ENCODE peak calls at places on chromosome 17, in six cellular contexts. One of them, this sample, is unnamed.

GRCh38 chr17:44795928-44796327 is 34.2 kb downstream of the GJC1 start:
- DNase-seq in GM23338: no peak
- DNase-seq in transverse colon: no peak
- DNase-seq in prostate gland: no peak
- DNase-seq in stomach: no peak
- DNase-seq in HCT116: no peak
- DNase-seq in this sample: no peak

GRCh38 chr17:2844386-2844785 is 48.1 kb downstream of the RAP1GAP2 start:
- DNase-seq in GM23338: peak; percentile 62
- DNase-seq in stomach: no peak
- DNase-seq in transverse colon: no peak
- DNase-seq in prostate gland: no peak
- DNase-seq in HCT116: no peak
- DNase-seq in this sample: no peak

GRCh38 chr17:33696102-33696501 is 403.0 kb upstream of the ASIC2 start:
- DNase-seq in stomach: no peak
- DNase-seq in HCT116: no peak
- DNase-seq in prostate gland: no peak
- DNase-seq in transverse colon: no peak
- DNase-seq in GM23338: no peak
- DNase-seq in this sample: no peak

GRCh38 chr17:74767111-74767516 is 9.0 kb downstream of the NAT9 start:
- DNase-seq in transverse colon: no peak
- DNase-seq in stomach: no peak
- DNase-seq in prostate gland: no peak
- DNase-seq in GM23338: no peak
- DNase-seq in HCT116: no peak
- DNase-seq in this sample: no peak

GRCh38 chr17:80804466-80804865 is 187.2 kb upstream of the CHMP6 start:
- DNase-seq in transverse colon: no peak
- DNase-seq in prostate gland: no peak
- DNase-seq in HCT116: no peak
- DNase-seq in stomach: no peak
- DNase-seq in GM23338: no peak
- DNase-seq in this sample: no peak

GRCh38 chr17:38579934-38580333 is 25.8 kb downstream of the SRCIN1 start:
- DNase-seq in GM23338: peak; percentile 89
- DNase-seq in transverse colon: no peak
- DNase-seq in stomach: peak; percentile 34
- DNase-seq in HCT116: no peak
- DNase-seq in prostate gland: no peak
- DNase-seq in this sample: no peak

GRCh38 chr17:18225562-18226283 is at the start of gene LLGL1:
- DNase-seq in HCT116: no peak
- DNase-seq in transverse colon: no peak
- DNase-seq in stomach: no peak
- DNase-seq in prostate gland: no peak
- DNase-seq in GM23338: no peak
- DNase-seq in this sample: no peak

GRCh38 chr17:27541326-27542023 is 85.2 kb downstream of the KSR1 start:
- DNase-seq in GM23338: no peak
- DNase-seq in HCT116: no peak
- DNase-seq in prostate gland: no peak
- DNase-seq in stomach: no peak
- DNase-seq in transverse colon: no peak
- DNase-seq in this sample: no peak

GRCh38 chr17:29138184-29138955 is 41.8 kb downstream of the MYO18A start:
- DNase-seq in HCT116: no peak
- DNase-seq in transverse colon: no peak
- DNase-seq in prostate gland: no peak
- DNase-seq in GM23338: no peak
- DNase-seq in stomach: no peak
- DNase-seq in this sample: no peak

GRCh38 chr17:71115669-71115972 is 946.3 kb downstream of the KCNJ2 start:
- DNase-seq in GM23338: no peak
- DNase-seq in stomach: no peak
- DNase-seq in HCT116: no peak
- DNase-seq in prostate gland: no peak
- DNase-seq in transverse colon: no peak
- DNase-seq in this sample: no peak

GRCh38 chr17:71117461-71117860 is 948.1 kb downstream of the KCNJ2 start:
- DNase-seq in GM23338: no peak
- DNase-seq in transverse colon: no peak
- DNase-seq in stomach: no peak
- DNase-seq in HCT116: no peak
- DNase-seq in prostate gland: no peak
- DNase-seq in this sample: no peak

GRCh38 chr17:71114911-71115668 is 945.8 kb downstream of the KCNJ2 start:
- DNase-seq in HCT116: no peak
- DNase-seq in prostate gland: no peak
- DNase-seq in GM23338: no peak
- DNase-seq in transverse colon: no peak
- DNase-seq in stomach: no peak
- DNase-seq in this sample: no peak

DNA sequence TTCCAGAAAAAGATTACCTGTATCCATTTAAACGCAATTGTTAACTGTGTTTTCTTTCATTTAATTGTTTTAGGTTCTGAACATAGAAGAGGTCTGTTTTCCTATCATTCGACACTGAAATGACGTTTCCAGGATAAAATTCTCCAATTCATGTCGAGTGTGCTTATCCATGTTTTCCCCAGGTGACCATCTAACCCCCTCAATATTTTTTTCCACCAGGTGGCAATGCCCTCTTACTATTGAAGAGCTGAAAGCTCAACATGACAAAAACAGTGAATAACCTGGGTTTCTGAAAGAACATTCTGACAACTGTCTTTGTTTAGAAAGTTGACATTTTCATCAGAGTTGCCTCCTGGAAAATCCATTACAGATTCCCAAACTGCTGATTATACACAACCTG is 948.7 kb downstream of the KCNJ2 start:
- DNase-seq in transverse colon: no peak
- DNase-seq in HCT116: peak; percentile 29
- DNase-seq in GM23338: peak; percentile 62
- DNase-seq in prostate gland: no peak
- DNase-seq in stomach: no peak
- DNase-seq in this sample: no peak
- H3K4me1 ChIP-seq in transverse colon: no peaks in the 10 kb centered on the region
- H3K4me1 ChIP-seq in HCT116: no peaks in the 10 kb centered on the region
- H3K4me1 ChIP-seq in GM23338: no peaks in the 10 kb centered on the region
- H3K4me1 ChIP-seq in prostate gland: no peaks in the 10 kb centered on the region
- H3K4me1 ChIP-seq in stomach: no peaks in the 10 kb centered on the region
- H3K4me1 ChIP-seq in this sample: no peaks in the 10 kb centered on the region

GRCh38 chr17:39666601-39667261 is 1.5 kb upstream of the PNMT start:
- DNase-seq in GM23338: no peak
- DNase-seq in transverse colon: no peak
- DNase-seq in prostate gland: no peak
- DNase-seq in stomach: no peak
- DNase-seq in HCT116: no peak
- DNase-seq in this sample: no peak

GRCh38 chr17:39667262-39668140 is 752 bp upstream of the PNMT start:
- DNase-seq in transverse colon: peak; percentile 49
- DNase-seq in HCT116: no peak
- DNase-seq in prostate gland: no peak
- DNase-seq in stomach: peak; percentile 57
- DNase-seq in GM23338: peak; percentile 48
- DNase-seq in this sample: no peak

GRCh38 chr17:39666231-39666600 is 1.1 kb downstream of the TCAP start:
- DNase-seq in HCT116: no peak
- DNase-seq in stomach: no peak
- DNase-seq in prostate gland: no peak
- DNase-seq in GM23338: no peak
- DNase-seq in transverse colon: no peak
- DNase-seq in this sample: no peak

GRCh38 chr17:39664581-39665561 is at the start of gene TCAP:
- DNase-seq in GM23338: peak; percentile 27
- DNase-seq in transverse colon: no peak
- DNase-seq in stomach: no peak
- DNase-seq in prostate gland: no peak
- DNase-seq in HCT116: no peak
- DNase-seq in this sample: no peak

GRCh38 chr17:39665642-39666221 is 583 bp downstream of the TCAP start:
- DNase-seq in HCT116: no peak
- DNase-seq in GM23338: no peak
- DNase-seq in transverse colon: no peak
- DNase-seq in stomach: no peak
- DNase-seq in prostate gland: no peak
- DNase-seq in this sample: no peak
- TF ChIP-seq POLR2AphosphoS5 in HCT116: no peak
- TF ChIP-seq POLR2AphosphoS5 in GM23338: no peak
- TF ChIP-seq POLR2AphosphoS5 in transverse colon: no peak
- TF ChIP-seq POLR2AphosphoS5 in stomach: no peak
- TF ChIP-seq POLR2AphosphoS5 in prostate gland: no peak
- TF ChIP-seq POLR2AphosphoS5 in this sample: no peak

GRCh38 chr17:8163978-8164814 is 1.4 kb upstream of the VAMP2 start:
- DNase-seq in stomach: peak; percentile 55
- DNase-seq in prostate gland: peak; percentile 49
- DNase-seq in GM23338: peak; percentile 59
- DNase-seq in HCT116: no peak
- DNase-seq in transverse colon: peak; percentile 82
- DNase-seq in this sample: no peak
- H3K4me1 ChIP-seq in stomach: peaks cover 44% of the 10 kb centered on the region
- H3K4me1 ChIP-seq in prostate gland: peaks cover 21% of the 10 kb centered on the region
- H3K4me1 ChIP-seq in GM23338: peaks cover 25% of the 10 kb centered on the region
- H3K4me1 ChIP-seq in HCT116: peaks cover 33% of the 10 kb centered on the region
- H3K4me1 ChIP-seq in transverse colon: peaks cover 33% of the 10 kb centered on the region
- H3K4me1 ChIP-seq in this sample: peaks cover 29% of the 10 kb centered on the region

GRCh38 chr17:41984454-41984853 is 17.9 kb downstream of the CNP start:
- DNase-seq in HCT116: no peak
- DNase-seq in GM23338: no peak
- DNase-seq in prostate gland: no peak
- DNase-seq in transverse colon: no peak
- DNase-seq in stomach: no peak
- DNase-seq in this sample: no peak
- TF ChIP-seq POLR2AphosphoS5 in HCT116: no peak
- TF ChIP-seq POLR2AphosphoS5 in GM23338: no peak
- TF ChIP-seq POLR2AphosphoS5 in prostate gland: no peak
- TF ChIP-seq POLR2AphosphoS5 in transverse colon: no peak
- TF ChIP-seq POLR2AphosphoS5 in stomach: no peak
- TF ChIP-seq POLR2AphosphoS5 in this sample: no peak

GRCh38 chr17:78342438-78343098 is 17.3 kb downstream of the SOCS3 start:
- DNase-seq in prostate gland: no peak
- DNase-seq in HCT116: peak; percentile 65
- DNase-seq in transverse colon: no peak
- DNase-seq in stomach: no peak
- DNase-seq in GM23338: peak; percentile 53
- DNase-seq in this sample: no peak
- H3K4me1 ChIP-seq in prostate gland: peaks cover 3% of the 10 kb centered on the region
- H3K4me1 ChIP-seq in HCT116: peaks cover 54% of the 10 kb centered on the region
- H3K4me1 ChIP-seq in transverse colon: peaks cover 42% of the 10 kb centered on the region
- H3K4me1 ChIP-seq in stomach: peaks cover 54% of the 10 kb centered on the region
- H3K4me1 ChIP-seq in GM23338: peaks cover 18% of the 10 kb centered on the region
- H3K4me1 ChIP-seq in this sample: peaks cover 54% of the 10 kb centered on the region

DNA sequence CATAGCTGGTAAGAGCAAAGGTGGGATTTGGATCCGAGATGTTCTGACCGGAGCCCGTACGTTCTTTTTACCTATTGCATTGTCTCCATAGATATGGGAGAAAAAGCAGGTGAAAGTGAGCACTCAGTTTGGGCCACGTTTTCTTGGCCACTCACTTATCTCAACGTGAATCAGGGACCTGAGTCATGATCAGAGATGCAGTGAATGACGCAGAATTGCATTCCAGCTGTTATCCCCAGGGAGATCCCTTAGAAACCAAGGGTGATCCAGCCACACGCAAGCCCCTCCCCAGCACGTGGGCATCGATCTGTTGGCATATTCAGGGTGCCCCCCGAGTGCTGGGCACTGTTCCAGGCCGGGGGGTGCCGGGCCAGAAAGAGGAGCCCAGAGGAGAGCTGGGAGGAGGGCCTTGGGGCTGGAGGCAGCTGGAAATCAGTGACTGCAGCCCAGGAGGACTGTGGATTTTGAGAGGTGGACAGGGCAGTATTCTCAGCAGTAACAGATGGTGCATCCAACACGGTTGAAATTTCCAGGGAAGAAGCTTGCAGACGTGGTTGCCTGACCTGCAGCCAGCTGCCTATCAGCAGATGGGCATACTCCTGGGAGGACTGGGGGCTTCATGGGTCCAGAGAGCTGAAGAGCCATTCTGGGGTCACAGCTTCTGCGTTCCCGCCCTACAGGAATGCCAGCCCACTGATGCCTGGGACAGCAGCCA is 87.2 kb upstream of the CACNG5 start:
- DNase-seq in HCT116: no peak
- DNase-seq in stomach: no peak
- DNase-seq in GM23338: no peak
- DNase-seq in transverse colon: no peak
- DNase-seq in prostate gland: no peak
- DNase-seq in this sample: no peak
- TF ChIP-seq POLR2AphosphoS5 in HCT116: no peak
- TF ChIP-seq POLR2AphosphoS5 in stomach: no peak
- TF ChIP-seq POLR2AphosphoS5 in GM23338: no peak
- TF ChIP-seq POLR2AphosphoS5 in transverse colon: no peak
- TF ChIP-seq POLR2AphosphoS5 in prostate gland: no peak
- TF ChIP-seq POLR2AphosphoS5 in this sample: no peak

DNA sequence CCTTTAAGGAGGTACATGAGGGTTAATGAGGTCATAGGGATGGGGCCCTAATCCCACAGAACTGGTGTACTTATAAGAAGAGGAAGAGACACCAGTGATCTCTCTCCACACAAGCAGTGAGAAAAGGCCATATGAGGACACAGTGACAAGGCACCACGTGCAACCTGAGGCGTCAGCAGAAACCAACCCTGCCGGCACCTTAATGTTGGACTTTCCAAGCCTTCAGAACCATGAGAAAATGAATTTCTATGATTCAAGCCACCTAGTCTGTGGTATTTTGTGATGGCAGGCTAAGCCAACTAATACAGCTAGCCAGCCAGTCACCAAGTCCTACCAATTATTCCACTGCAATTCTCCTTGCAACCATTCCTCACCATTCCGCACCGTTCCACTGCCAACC is 39.5 kb downstream of the COPRS start:
- DNase-seq in HCT116: no peak
- DNase-seq in transverse colon: no peak
- DNase-seq in GM23338: no peak
- DNase-seq in prostate gland: no peak
- DNase-seq in stomach: no peak
- DNase-seq in this sample: no peak
- H3K4me1 ChIP-seq in HCT116: no peaks in the 10 kb centered on the region
- H3K4me1 ChIP-seq in transverse colon: no peaks in the 10 kb centered on the region
- H3K4me1 ChIP-seq in GM23338: no peaks in the 10 kb centered on the region
- H3K4me1 ChIP-seq in prostate gland: no peaks in the 10 kb centered on the region
- H3K4me1 ChIP-seq in stomach: no peaks in the 10 kb centered on the region
- H3K4me1 ChIP-seq in this sample: peaks cover under 1% of the 10 kb centered on the region

GRCh38 chr17:32523017-32523680 is 36.4 kb downstream of the CDK5R1 start:
- DNase-seq in transverse colon: peak; percentile 21
- DNase-seq in HCT116: no peak
- DNase-seq in stomach: no peak
- DNase-seq in GM23338: peak; percentile 51
- DNase-seq in prostate gland: no peak
- DNase-seq in this sample: no peak
- TF ChIP-seq POLR2AphosphoS5 in transverse colon: no peak
- TF ChIP-seq POLR2AphosphoS5 in HCT116: no peak
- TF ChIP-seq POLR2AphosphoS5 in stomach: no peak
- TF ChIP-seq POLR2AphosphoS5 in GM23338: no peak
- TF ChIP-seq POLR2AphosphoS5 in prostate gland: no peak
- TF ChIP-seq POLR2AphosphoS5 in this sample: no peak

This sample was measured in Panc1.